ENCODE peak calls at places on chromosome X, in four cellular contexts. One of them, this sample, is unnamed.

GRCh38 chrX:48945517-48946348 is 11.7 kb downstream of the OTUD5 start:
- DNase-seq in HepG2: peak
- DNase-seq in WTC11: peak
- DNase-seq in non-pigmented ciliary epithelial cell: no peak
- DNase-seq in this sample: no peak

GRCh38 chrX:103628386-103629290 is at the start of gene TCEAL1:
- DNase-seq in non-pigmented ciliary epithelial cell: no peak
- DNase-seq in WTC11: peak
- DNase-seq in HepG2: peak
- DNase-seq in this sample: no peak

GRCh38 chrX:81120270-81120935 is 81.3 kb downstream of the HMGN5 start:
- DNase-seq in WTC11: no peak
- DNase-seq in non-pigmented ciliary epithelial cell: no peak
- DNase-seq in HepG2: no peak
- DNase-seq in this sample: no peak

GRCh38 chrX:46398874-46399273 is 146.3 kb downstream of the ZNF674 start:
- DNase-seq in HepG2: no peak
- DNase-seq in non-pigmented ciliary epithelial cell: no peak
- DNase-seq in WTC11: no peak
- DNase-seq in this sample: no peak

GRCh38 chrX:47562615-47563243 is 1.7 kb downstream of the ARAF start:
- DNase-seq in non-pigmented ciliary epithelial cell: no peak
- DNase-seq in WTC11: no peak
- DNase-seq in HepG2: no peak
- DNase-seq in this sample: no peak

GRCh38 chrX:8738588-8739189 is 6.8 kb upstream of the ANOS1 start:
- DNase-seq in non-pigmented ciliary epithelial cell: no peak
- DNase-seq in HepG2: peak
- DNase-seq in WTC11: peak
- DNase-seq in this sample: no peak

GRCh38 chrX:47518105-47518504 is 35.1 kb upstream of the ZNF41 start:
- DNase-seq in HepG2: peak
- DNase-seq in non-pigmented ciliary epithelial cell: no peak
- DNase-seq in WTC11: no peak
- DNase-seq in this sample: no peak

GRCh38 chrX:150476183-150476699 is 92.2 kb upstream of the MTM1 start:
- DNase-seq in HepG2: no peak
- DNase-seq in WTC11: no peak
- DNase-seq in non-pigmented ciliary epithelial cell: no peak
- DNase-seq in this sample: no peak

GRCh38 chrX:152573866-152574265 is 63.8 kb upstream of the GABRQ start:
- DNase-seq in HepG2: no peak
- DNase-seq in WTC11: no peak
- DNase-seq in non-pigmented ciliary epithelial cell: no peak
- DNase-seq in this sample: no peak

This sample was measured in NCI-H774.